ENCODE peak calls at places on chromosomes 3 and 15, in six cellular contexts. R, K, G, P, D and A are unnamed samples.

GRCh38 chr3:195129644-195130492 is 141.1 kb downstream of the XXYLT1 start:
- DNase-seq in G (no peak), P (no peak), D (no peak), K (peak; percentile 60), R (peak; percentile 75), A (no peak)

GRCh38 chr15:65917407-65917756 is 48.1 kb downstream of the RAB11A start:
- DNase-seq in G (no peak), R (no peak), P (no peak), K (no peak), D (no peak), A (no peak)

GRCh38 chr15:61712124-61712759 is 348.0 kb downstream of the VPS13C start:
- DNase-seq in G (no peak), P (no peak), D (no peak), K (no peak), R (no peak), A (no peak)

GRCh38 chr3:13621381-13622221 is 72.7 kb downstream of the FBLN2 start:
- DNase-seq in P (no peak), G (no peak), D (no peak), K (no peak), R (no peak), A (no peak)

GRCh38 chr3:13574798-13575451 is 26.0 kb downstream of the FBLN2 start:
- DNase-seq in G (no peak), K (peak; percentile 68), D (peak; percentile 65), R (peak; percentile 18), P (no peak), A (peak; percentile 78)

GRCh38 chr3:159432721-159433300 is 555.8 kb upstream of the IL12A start:
- DNase-seq in K (peak; percentile 8), G (no peak), D (no peak), P (no peak), R (peak; percentile 3), A (no peak)

GRCh38 chr3:175150812-175151411 is 291.8 kb downstream of the NAALADL2 start:
- DNase-seq in P (no peak), D (no peak), K (peak; percentile 82), G (no peak), R (peak; percentile 4), A (peak; percentile 32)

GRCh38 chr3:53956591-53956990 is 64.9 kb upstream of the SELENOK start:
- DNase-seq in P (no peak), D (no peak), R (no peak), G (no peak), K (no peak), A (no peak)

GRCh38 chr3:67790043-67790442 is 135.6 kb upstream of the SUCLG2 start:
- DNase-seq in G (peak; percentile 36), K (peak; percentile 59), P (peak; percentile 53), R (peak; percentile 52), D (peak; percentile 54), A (peak; percentile 76)

GRCh38 chr3:158727499-158728377 is 4.5 kb downstream of the RARRES1 start:
- DNase-seq in R (peak; percentile 83), P (no peak), G (peak; percentile 45), K (peak; percentile 88), D (peak; percentile 77), A (peak; percentile 73)

GRCh38 chr3:167936010-167936409 is 159.7 kb downstream of the GOLIM4 start:
- DNase-seq in K (no peak), R (no peak), G (no peak), P (no peak), D (no peak), A (no peak)

DNA sequence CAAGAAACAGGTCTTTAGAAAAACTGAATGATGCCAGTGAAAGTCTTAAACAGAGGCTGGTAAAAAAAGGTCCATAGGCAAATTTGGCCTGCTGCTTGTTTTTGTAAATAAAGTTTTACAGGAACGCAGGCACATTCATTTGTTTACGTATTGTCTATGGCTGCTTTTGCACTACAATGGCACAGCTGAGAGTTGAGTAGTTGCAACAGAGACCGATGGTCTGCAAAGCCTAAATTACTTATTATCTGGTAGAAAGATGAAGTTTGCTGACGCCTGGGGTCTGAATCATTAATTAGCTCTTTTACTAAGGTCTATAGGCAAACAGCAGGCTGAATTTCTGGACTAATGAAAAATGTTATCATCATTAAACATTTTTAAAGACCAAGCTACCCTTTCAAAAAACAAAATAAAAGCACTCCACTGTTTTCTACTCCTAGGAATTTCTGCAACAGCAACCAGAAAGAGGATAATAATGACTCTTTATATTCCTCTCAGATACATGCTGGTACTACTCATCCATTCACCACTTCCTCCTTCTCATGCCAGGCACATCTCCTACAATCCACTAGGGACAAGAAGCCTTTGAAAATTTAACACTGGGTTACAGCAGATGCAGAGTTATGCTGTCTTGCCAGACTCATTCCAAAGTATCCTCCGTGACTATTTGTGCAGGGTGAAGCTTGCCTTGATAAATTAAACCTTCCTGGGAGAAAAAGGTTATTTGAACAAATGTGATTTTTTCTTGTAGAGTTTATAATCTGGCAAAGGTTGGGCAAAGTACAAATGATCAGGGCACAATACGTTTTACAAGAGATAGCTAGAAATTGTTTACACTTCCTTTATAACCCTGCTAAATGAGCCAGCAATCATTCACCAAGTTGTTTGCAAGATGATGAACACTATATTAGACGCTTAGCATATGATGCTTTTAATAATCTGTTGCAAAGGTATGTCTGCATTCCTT is 6.0 kb downstream of the GATM start:
- DNase-seq in P (no peak), K (peak; percentile 14), D (no peak), G (no peak), R (no peak), A (no peak)
- H3K4me3 ChIP-seq in P (no peak overlapping the region), K (no peak overlapping the region), D (no peak overlapping the region), G (no peak overlapping the region), R (no peak overlapping the region), A (no peak overlapping the region)

DNA sequence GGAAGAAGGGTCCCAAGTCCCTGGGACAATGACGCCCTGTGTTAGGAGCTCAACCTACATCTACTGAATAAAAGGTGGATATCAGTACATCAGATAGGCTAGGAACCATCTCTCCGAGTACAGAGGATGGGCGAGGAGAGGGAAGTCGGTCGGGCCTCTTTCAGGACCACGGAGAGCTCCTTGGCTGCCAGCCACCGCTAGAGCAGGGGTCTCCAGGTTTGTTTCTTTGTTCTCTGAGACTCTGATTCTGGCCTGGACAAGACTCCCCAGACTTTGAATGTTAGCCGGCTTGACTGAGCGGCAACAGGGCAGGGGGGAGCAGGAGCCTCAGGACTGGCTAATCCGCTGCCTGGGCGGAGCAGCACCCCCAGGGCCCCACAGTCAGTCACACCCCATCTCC is 131.8 kb downstream of the TPRA1 start:
- DNase-seq in K (peak; percentile 49), P (no peak), D (peak; percentile 12), R (no peak), G (peak; percentile 91), A (peak; percentile 87)
- H3K4ac ChIP-seq in K (no peak overlapping the region), P (no peak overlapping the region), D (no peak overlapping the region), R (no peak overlapping the region), G (no peak overlapping the region), A (no peak overlapping the region)

DNA sequence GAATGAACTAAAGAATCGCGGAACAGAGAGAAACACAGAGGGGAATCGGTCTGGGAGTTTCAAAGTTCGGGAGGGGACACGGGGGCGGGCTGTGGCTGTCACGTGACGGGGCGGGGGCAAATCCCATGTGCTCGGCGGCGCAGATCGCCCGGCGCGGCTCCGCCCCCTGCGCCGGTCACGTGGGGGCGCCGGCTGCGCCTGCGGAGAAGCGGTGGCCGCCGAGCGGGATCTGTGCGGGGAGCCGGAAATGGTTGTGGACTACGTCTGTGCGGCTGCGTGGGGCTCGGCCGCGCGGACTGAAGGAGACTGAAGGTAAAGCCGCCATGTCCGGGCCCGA is at the start of gene EIF4G1:
- DNase-seq in D (peak; percentile 91), G (peak; percentile 87), K (peak; percentile 94), R (peak; percentile 94), P (peak; percentile 77), A (peak; percentile 95)
- H2BK120ac ChIP-seq in D (peak within 1 kb of the TSS; percentile 97), G (no peak within 1 kb of the TSS), K (peak within 1 kb of the TSS; percentile 95), R (peak within 1 kb of the TSS; percentile 83), P (no peak within 1 kb of the TSS), A (peak within 1 kb of the TSS; percentile 33)

GRCh38 chr3:32435911-32436815 is 44.5 kb downstream of the CMTM7 start:
- DNase-seq in P (no peak), R (no peak), D (no peak), G (no peak), K (no peak), A (no peak)

GRCh38 chr3:32436816-32437189 is 45.1 kb downstream of the CMTM7 start:
- DNase-seq in P (no peak), K (no peak), G (no peak), D (no peak), R (no peak), A (no peak)

GRCh38 chr3:32437898-32438297 is 46.2 kb downstream of the CMTM7 start:
- DNase-seq in K (no peak), G (no peak), R (no peak), P (no peak), D (no peak), A (no peak)

GRCh38 chr3:32440481-32441350 is 49.1 kb downstream of the CMTM7 start:
- DNase-seq in G (no peak), K (no peak), D (no peak), R (no peak), P (no peak), A (no peak)

GRCh38 chr3:32438596-32439344 is 47.1 kb downstream of the CMTM7 start:
- DNase-seq in R (no peak), D (no peak), K (peak; percentile 66), P (no peak), G (no peak), A (no peak)
- H3K4me3 ChIP-seq in R (no peak overlapping the region), D (no peak overlapping the region), K (no peak overlapping the region), P (no peak overlapping the region), G (no peak overlapping the region), A (no peak overlapping the region)

DNA sequence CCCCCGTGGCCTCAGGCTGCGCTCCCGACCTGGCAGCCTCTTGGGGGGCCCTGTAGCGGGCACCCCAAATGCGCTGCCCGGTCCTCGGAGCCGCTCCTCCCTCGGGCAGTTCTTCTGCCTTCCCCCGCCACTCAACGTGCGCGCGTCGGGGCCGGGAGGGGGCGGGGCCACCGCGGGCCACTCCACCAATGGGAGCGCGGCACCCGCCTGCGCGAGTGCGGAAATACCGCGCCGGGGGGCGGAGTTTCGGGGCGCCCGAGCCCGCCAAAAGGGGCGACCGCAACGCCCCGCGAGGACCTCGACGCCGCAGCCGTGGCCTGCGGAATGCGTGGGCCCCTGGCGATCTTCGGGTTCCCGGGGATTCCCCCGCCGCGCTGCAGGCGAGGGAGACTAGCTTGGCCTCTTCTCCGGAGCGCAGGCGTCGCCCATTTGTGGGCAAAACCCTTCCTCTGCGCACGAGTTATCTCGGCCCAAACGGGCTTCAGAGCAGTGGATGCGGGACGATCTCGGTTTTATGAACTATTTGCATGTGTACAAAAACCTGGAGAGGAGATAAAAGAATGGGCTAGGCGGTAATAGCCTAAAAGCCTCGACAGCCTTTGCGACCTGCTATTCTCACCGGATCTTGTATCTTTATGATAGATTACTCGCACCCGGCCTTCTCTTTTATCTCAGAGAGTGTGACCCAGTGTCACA is at the start of gene TASOR:
- DNase-seq in K (peak; percentile 81), D (peak; percentile 76), G (peak; percentile 51), R (peak; percentile 60), P (peak; percentile 33), A (peak; percentile 81)
- H3K4ac ChIP-seq in K (peak within 1 kb of the TSS; percentile 77), D (peak within 1 kb of the TSS; percentile 98), G (peak within 1 kb of the TSS; percentile 76), R (peak within 1 kb of the TSS; percentile 94), P (peak within 1 kb of the TSS; percentile 94), A (peak within 1 kb of the TSS; percentile 81)